ENCODE peak calls at places on chromosomes 7 and 10, in seven cellular contexts. U, L, A, J, W, N and F are unnamed samples.

GRCh38 chr10:72814134-72814790 is 79.3 kb upstream of the OIT3 start:
- DNase-seq in U (no peak), L (no peak), A (no peak), J (no peak), W (no peak), N (no peak), F (no peak)

GRCh38 chr7:144407266-144407931 is 3.9 kb upstream of the NOBOX start:
- DNase-seq in U (no peak), L (no peak), A (no peak), J (no peak), W (no peak), N (no peak), F (no peak)

GRCh38 chr7:130560972-130561371 is 69.1 kb downstream of the MEST start:
- DNase-seq in U (peak; percentile 35), L (no peak), A (peak; percentile 72), J (peak; percentile 70), W (no peak), N (no peak), F (peak; percentile 60)

GRCh38 chr7:28078036-28078901 is 102.3 kb downstream of the JAZF1 start:
- DNase-seq in U (no peak), L (no peak), A (no peak), J (peak; percentile 52), W (peak; percentile 60), N (peak; percentile 42), F (peak; percentile 46)

GRCh38 chr7:22814261-22815208 is 8.1 kb downstream of the TOMM7 start:
- DNase-seq in U (no peak), L (no peak), A (no peak), J (no peak), W (no peak), N (no peak), F (no peak)

GRCh38 chr7:118794419-118794818 is 569.9 kb downstream of the ANKRD7 start:
- DNase-seq in U (no peak), L (no peak), A (no peak), J (no peak), W (no peak), N (no peak), F (no peak)

GRCh38 chr7:77455334-77455733 is 39.2 kb upstream of the GSAP start:
- DNase-seq in U (peak; percentile 69), L (peak; percentile 47), A (no peak), J (no peak), W (peak; percentile 84), N (no peak), F (no peak)

GRCh38 chr10:31622993-31623392 is 304.0 kb downstream of the ZEB1 start:
- DNase-seq in U (no peak), L (no peak), A (no peak), J (no peak), W (no peak), N (no peak), F (no peak)

GRCh38 chr10:59283456-59284082 is 78.8 kb downstream of the FAM13C start:
- DNase-seq in U (no peak), L (peak; percentile 77), A (no peak), J (no peak), W (no peak), N (no peak), F (no peak)

GRCh38 chr10:71766717-71767419 is 6.5 kb downstream of the VSIR start:
- DNase-seq in U (peak; percentile 59), L (no peak), A (peak; percentile 47), J (no peak), W (peak; percentile 89), N (no peak), F (peak; percentile 57)

GRCh38 chr10:48708144-48708543 is 23.5 kb downstream of the WDFY4 start:
- DNase-seq in U (no peak), L (no peak), A (no peak), J (no peak), W (peak; percentile 47), N (no peak), F (no peak)

GRCh38 chr7:91353923-91354322 is 89.7 kb downstream of the FZD1 start:
- DNase-seq in U (no peak), L (no peak), A (no peak), J (no peak), W (no peak), N (no peak), F (no peak)

GRCh38 chr10:43444897-43445466 is 8.1 kb downstream of the ZNF487 start:
- DNase-seq in U (no peak), L (no peak), A (no peak), J (no peak), W (no peak), N (no peak), F (no peak)

DNA sequence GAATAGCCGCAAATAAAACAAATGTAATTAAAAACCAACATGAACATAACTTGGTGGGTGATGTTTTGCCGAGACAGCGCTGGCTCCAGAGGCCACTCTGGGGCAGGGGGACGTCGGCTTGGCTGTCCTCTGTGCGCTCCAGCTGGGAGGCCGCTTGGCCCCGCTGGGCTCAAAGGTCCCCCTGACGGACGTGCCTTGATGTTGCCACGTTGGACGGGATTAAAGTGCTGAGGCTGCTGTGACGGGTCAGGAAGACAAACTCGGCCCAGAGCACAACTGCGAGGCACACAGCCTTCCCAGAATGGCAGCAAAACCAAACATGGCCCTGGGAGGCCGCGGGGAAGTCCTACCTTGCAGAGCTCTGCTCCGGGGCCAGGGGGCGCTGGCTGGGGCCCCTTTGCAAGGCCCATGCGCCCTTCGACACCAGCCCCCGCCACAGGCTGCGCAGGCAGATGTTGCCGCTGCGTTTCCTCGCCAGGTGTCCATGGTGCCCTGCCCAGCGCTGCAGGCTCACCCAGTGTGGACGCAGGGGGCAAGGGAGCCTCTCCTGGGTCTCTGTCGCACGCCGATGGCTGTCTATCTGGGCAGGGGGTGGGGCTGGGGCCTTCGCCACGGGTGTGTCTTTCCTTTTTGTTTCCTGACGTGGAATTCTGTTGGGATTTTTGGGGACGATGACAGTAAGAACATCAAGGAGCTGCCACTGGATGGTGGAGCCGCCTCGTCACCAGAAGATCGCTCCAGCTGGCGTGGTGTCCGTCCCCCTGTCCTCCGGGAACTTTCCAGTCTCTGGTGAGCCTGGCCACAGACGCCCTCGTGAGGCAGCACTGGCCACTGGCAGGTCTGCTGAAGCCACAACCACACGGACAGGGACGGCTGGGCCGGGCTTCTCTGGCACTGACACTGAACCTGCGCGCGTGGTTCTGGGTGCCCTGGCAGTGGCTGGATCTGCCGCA is 99.6 kb upstream of the DIP2C start:
- DNase-seq in U (peak; percentile 20), L (peak; percentile 89), A (no peak), J (no peak), W (peak; percentile 89), N (peak; percentile 51), F (no peak)
- TF ChIP-seq CTCF in U (peak; percentile 82), L (peak; percentile 80), A (peak; percentile 44), J (peak; percentile 40), W (peak; percentile 73), N (peak; percentile 56), F (peak; percentile 73)

DNA sequence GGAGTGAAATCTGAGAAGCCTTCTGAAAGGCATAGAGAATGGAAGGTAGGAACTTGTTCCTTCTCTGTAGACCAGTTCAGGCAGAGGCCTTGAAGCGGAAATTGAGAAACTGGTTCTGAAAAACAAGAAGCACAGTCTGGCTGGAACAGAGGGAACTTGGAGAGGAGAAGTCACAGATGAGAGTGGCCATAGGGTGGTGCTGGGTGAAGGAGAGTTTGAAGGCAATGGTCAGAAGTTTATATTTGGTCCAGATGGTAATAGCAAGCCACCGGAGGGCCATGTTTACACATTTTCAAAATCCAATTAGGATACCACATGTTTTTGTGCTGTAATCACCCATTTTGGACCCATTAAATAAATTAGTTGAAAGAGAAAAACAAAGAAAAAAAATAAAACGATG is 692.5 kb downstream of the INHBA start:
- DNase-seq in U (no peak), L (no peak), A (no peak), J (no peak), W (peak; percentile 26), N (no peak), F (no peak)
- TF ChIP-seq CTCF in U (peak; percentile 19), L (no peak), A (no peak), J (no peak), W (no peak), N (no peak), F (no peak)

DNA sequence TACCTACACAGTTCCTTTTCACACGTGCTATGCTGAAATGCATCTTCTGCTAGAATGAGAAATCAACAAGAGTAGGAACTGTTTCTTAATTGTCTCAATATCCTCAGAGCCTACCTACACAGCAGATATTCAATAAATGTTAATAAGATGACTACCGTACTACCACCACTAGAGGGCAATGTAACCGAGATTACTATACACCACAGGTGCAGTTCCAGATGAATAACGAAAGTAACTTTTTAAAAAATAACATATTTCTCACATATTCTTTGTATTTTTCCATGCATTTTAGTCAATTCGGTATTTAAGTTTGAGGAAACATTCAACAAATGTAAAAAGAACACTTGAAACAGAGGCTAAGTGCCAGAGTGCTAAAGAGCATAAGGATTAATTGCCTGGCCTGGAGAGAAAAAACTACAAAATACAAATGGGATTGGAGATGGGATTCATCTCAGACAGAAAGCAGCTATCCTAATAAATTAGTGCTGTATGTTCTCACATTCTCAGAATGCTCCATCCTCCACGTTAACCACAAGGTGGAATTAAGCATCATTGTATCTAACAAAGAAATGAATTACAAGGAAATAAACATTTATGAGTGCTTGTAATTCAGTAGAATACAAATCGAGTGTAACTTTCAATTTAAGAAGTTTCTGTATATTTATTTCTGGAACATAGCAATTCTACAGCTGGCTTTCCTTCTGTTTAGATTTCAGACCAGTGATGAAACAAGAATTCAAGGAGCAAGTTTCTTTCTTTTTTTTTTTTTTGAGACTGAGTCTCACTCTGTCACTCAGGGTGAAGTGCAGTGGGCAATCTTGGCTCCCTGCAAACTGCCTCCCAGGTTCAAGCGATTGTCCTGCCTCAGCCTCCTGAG is 20.3 kb upstream of the HECTD2 start:
- DNase-seq in U (no peak), L (no peak), A (peak; percentile 37), J (peak; percentile 41), W (no peak), N (no peak), F (peak; percentile 33)
- TF ChIP-seq CTCF in U (peak; percentile 73), L (peak; percentile 78), A (peak; percentile 39), J (peak; percentile 68), W (peak; percentile 67), N (peak; percentile 83), F (peak; percentile 52)

DNA sequence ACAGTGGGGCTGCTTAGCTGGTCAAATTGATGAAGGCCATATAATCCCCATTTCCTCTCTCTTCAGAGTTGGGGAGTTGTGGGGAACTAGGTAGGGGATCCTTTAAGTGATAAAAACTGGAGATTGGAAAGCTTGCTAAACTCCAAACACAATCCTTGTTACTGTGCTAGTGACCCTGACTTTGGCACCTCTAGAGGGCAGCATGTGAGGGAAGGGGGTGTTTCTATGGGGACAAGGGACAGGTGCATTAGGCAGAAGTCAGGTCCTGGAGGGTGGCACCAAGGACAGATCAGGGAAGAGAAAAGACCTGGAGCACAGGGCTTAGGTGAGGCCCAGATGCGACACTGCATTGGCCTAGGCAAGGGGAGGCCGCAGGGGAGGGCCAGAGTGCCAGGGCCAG is 66.9 kb downstream of the CDHR3 start:
- DNase-seq in U (no peak), L (no peak), A (no peak), J (no peak), W (no peak), N (no peak), F (no peak)
- TF ChIP-seq CTCF in U (no peak), L (no peak), A (peak; percentile 25), J (no peak), W (no peak), N (no peak), F (peak; percentile 4)